ENCODE peak calls at places on chromosomes 4 and X, in nine cellular contexts. Z is heart left ventricle; H is hepatocyte; K is breast epithelium; X is HCT116; P is CD8-positive, alpha-beta T cell; C is heart right ventricle; D is mammary epithelial cell; M is ovary. N is an unnamed sample.
A peak's percentile ranks its signal among the peaks of the same experiment; 100 is the strongest.

GRCh38 chrX:25130619-25131018 is 114.9 kb upstream of the ARX start:
- DNase-seq in X (no peak), K (no peak), Z (no peak), P (no peak), M (no peak), D (no peak), C (no peak), H (no peak), N (no peak)

GRCh38 chrX:53441531-53442321 is 7.6 kb upstream of the HSD17B10 start:
- DNase-seq in Z (peak; percentile 90), C (peak; percentile 64), D (peak; percentile 71), P (peak; percentile 69), K (peak; percentile 56), X (peak; percentile 71), M (peak; percentile 71), H (peak; percentile 85), N (peak; percentile 50)

GRCh38 chr4:84366932-84367331 is 132.2 kb downstream of the NKX6-1 start:
- DNase-seq in M (no peak), C (no peak), Z (no peak), P (no peak), D (no peak), K (no peak), X (no peak), H (no peak), N (no peak)

GRCh38 chrX:139077303-139078131 is 366.0 kb upstream of the FGF13 start:
- DNase-seq in D (peak; percentile 70), H (peak; percentile 5), X (no peak), K (no peak), C (no peak), M (no peak), Z (no peak), P (no peak), N (peak; percentile 82)

GRCh38 chr4:44256414-44256813 is 192.2 kb downstream of the KCTD8 start:
- DNase-seq in P (no peak), X (no peak), M (no peak), Z (no peak), K (no peak), H (no peak), D (no peak), C (no peak), N (no peak)

GRCh38 chrX:153647461-153648357 is 706 bp downstream of the DUSP9 start:
- DNase-seq in H (no peak), C (no peak), M (peak; percentile 11), K (peak; percentile 7), P (no peak), D (no peak), Z (peak; percentile 21), X (no peak), N (no peak)

GRCh38 chr4:57064120-57064519 is 46.1 kb downstream of the IGFBP7 start:
- DNase-seq in H (no peak), P (no peak), C (no peak), Z (no peak), K (no peak), M (no peak), D (no peak), X (no peak), N (no peak)

GRCh38 chr4:5142726-5143125 is 91.4 kb downstream of the STK32B start:
- DNase-seq in M (peak; percentile 40), K (no peak), D (peak; percentile 12), C (peak; percentile 28), X (peak; percentile 16), P (no peak), Z (no peak), H (peak; percentile 63), N (no peak)

GRCh38 chrX:155819966-155820491 is 61.1 kb upstream of the VAMP7 start:
- DNase-seq in C (peak; percentile 78), P (peak; percentile 41), K (no peak), Z (peak; percentile 71), H (peak; percentile 84), M (peak; percentile 64), D (peak; percentile 88), X (peak; percentile 75), N (peak; percentile 92)

GRCh38 chrX:80174925-80175574 is 160.5 kb downstream of the TBX22 start:
- DNase-seq in D (no peak), K (no peak), H (peak; percentile 12), X (no peak), C (peak; percentile 54), Z (peak; percentile 61), P (no peak), M (no peak), N (no peak)

GRCh38 chr4:100286601-100287000 is 96.3 kb upstream of the DDIT4L start:
- DNase-seq in P (no peak), Z (no peak), K (no peak), D (no peak), H (no peak), C (no peak), M (no peak), X (no peak), N (no peak)

GRCh38 chr4:53816561-53816960 is 225.3 kb upstream of the LNX1 start:
- DNase-seq in C (no peak), H (no peak), Z (no peak), X (no peak), P (no peak), K (no peak), M (no peak), D (no peak), N (no peak)

GRCh38 chrX:142036111-142036510 is 132.4 kb downstream of the MAGEC1 start:
- DNase-seq in K (no peak), P (no peak), C (no peak), M (no peak), X (no peak), H (no peak), Z (no peak), D (no peak), N (no peak)

DNA sequence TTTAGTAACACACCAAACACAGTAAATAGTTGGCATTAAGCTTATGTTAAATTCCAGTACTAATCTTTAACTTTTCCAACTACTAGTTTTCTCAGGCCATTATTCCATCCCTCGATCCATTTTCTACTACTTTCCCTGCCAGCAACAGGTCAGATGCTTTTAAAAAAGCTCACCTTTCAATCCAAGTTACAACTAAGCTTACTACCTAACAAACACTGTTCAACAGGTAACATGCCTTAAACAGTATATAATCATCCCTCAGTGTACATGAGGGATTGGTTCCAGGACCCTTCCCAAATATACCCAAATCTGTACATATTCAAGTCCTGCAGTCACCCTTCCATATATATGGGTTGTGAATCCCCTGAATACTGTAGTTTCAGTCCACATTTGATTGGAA is 5.5 kb downstream of the CCNA2 start:
- DNase-seq in K (no peak), P (no peak), M (no peak), Z (no peak), C (no peak), D (no peak), X (no peak), H (no peak), N (no peak)
- TF ChIP-seq CTCF in K (no peak), P (no peak), M (no peak), Z (no peak), C (no peak), D (no peak), X (no peak), H (no peak), N (no peak)

DNA sequence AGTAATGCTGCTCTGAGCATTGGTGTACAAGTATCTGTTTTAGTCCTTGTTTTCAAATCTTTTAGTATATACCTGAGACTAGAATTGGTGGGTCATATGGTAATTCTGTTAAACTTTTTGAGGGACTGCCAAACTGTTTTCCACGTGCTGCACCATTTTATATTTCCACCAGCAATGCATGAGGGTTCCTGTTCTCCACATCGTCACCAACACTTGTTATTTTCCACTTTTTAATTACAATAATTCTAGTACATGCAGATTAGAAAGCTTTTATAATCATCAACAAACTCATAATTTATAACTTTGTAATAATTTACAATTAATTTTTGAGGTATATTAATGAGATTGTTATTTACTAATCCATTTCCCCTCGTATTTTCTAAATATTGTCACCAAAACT is 79.4 kb downstream of the CEP135 start:
- DNase-seq in K (no peak), X (no peak), P (no peak), M (no peak), H (no peak), D (no peak), C (no peak), Z (no peak), N (no peak)
- H3K27ac ChIP-seq in K (no peak overlapping the region), X (no peak overlapping the region), P (no peak overlapping the region), M (no peak overlapping the region), H (no peak overlapping the region), D (no peak overlapping the region), C (no peak overlapping the region), Z (no peak overlapping the region), N (no peak overlapping the region)

DNA sequence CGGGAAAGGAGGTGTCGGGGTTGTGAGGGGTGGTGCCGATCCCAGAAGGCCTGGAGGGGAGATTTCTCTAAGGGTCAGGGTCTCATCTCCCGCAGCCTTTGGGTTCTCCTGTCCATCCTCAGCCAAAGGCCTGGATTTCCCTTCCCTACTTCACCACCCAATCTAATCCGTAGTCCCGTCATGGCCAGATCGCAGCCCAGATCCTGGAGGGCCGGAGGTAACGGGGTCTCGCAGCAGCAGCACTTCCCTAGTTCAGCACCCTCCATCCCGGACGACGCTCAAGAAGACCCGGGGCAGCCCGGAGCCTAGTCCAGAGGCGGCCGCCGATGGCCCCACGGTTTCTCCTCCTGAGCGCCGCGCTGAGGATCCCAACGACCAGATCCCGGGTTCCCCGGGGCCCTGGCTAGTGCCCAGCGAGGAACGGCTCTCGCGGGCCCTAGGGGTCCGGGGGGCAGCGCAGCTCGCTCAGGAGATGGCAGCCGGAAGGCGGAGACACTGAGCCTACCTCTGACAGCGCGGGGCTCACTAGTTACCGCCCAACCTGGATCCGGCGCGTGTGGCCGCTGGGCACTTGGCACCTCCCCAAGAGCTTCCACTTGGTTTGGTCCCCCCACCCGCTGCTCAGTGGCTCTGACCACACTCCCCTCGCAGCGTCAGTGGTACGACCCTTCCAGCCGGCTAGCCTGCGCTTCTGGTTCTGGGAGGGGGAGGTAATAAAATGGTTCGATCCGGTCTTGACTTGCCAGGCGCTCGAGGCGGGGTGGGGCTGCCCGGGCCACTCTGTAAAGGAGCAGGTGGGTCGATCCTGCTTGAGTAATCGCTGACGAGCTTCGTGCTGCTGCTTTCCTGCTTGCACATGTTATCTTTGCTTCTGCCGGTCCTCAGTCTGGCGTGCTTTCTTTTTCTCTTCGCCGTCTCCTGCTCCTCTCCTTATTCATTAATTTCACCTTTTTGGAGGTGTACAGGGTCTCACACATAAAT is 3.6 kb downstream of the MAGIX start:
- DNase-seq in M (peak; percentile 81), X (peak; percentile 85), D (peak; percentile 88), P (peak; percentile 66), C (peak; percentile 83), K (peak; percentile 87), Z (peak; percentile 89), H (peak; percentile 88), N (peak; percentile 93)
- TF ChIP-seq CTCF in M (no peak), X (peak; percentile 45), D (no peak), P (peak; percentile 25), C (peak; percentile 38), K (no peak), Z (peak; percentile 52), H (peak; percentile 31), N (peak; percentile 59)

DNA sequence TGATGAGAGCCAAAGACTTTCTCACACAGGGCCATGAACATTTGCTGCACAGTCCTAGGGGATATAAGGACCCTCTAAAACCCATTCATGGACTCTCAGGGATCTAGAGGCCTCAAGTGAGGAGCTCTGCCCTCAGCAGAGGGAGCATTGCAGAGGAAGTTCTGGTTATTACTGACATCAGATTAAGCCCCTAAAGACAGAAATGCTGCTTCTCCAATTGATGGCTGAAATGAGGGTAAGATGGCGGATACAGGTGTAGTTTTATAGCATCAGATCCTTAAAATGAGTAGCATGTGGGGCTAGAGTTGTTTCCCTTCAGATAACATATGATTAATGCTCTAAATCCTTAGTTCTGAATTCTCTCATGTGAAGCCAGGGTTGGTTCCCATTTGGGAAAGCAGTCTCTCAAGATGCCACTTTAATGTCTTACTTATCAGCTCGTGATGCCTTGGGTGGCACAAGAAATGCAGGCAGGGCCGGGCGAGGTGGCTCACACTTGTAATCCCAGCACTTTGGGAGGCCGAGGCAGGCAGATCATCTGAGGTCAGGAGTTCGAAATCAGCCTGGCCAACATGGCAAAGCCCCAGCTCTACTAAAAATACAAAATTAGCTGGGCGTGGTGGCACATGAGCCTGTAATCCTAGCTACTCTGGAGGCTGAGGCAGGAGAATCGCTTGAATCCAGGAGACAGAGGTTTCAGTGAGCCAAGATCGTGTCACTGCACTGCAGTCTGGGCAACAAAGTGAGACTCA is 7.9 kb downstream of the RHOH start:
- DNase-seq in X (no peak), P (no peak), D (no peak), Z (no peak), C (no peak), M (no peak), K (no peak), H (no peak), N (no peak)
- H3K27ac ChIP-seq in X (no peak overlapping the region), P (peak overlapping the region; percentile 22), D (no peak overlapping the region), Z (peak overlapping the region; percentile 89), C (peak overlapping the region; percentile 89), M (no peak overlapping the region), K (no peak overlapping the region), H (no peak overlapping the region), N (no peak overlapping the region)